ENCODE peak calls at places on chromosomes 3 and 15, in four cellular contexts. C is H1, G is mesenchymal stem cell, Q is H9. P is an unnamed sample.
A peak's percentile ranks its signal among the peaks of the same experiment; 100 is the strongest.

GRCh38 chr3:46370784-46371183 is at the start of gene CCR5:
- DNase-seq in C (no peak), G (no peak), Q (no peak), P (no peak)

GRCh38 chr15:95869920-95870319 is 460.6 kb upstream of the NR2F2 start:
- DNase-seq in C (no peak), G (no peak), Q (no peak), P (no peak)

GRCh38 chr15:29631076-29632070 is 190.9 kb downstream of the TJP1 start:
- DNase-seq in C (no peak), G (no peak), Q (no peak), P (no peak)

GRCh38 chr3:18241837-18242236 is 183.3 kb downstream of the SATB1 start:
- DNase-seq in C (no peak), G (no peak), Q (no peak), P (no peak)

GRCh38 chr3:13231781-13232515 is 158.7 kb upstream of the IQSEC1 start:
- DNase-seq in C (no peak), G (no peak), Q (no peak), P (no peak)

GRCh38 chr15:42037650-42038049 is 16.8 kb upstream of the PLA2G4E start:
- DNase-seq in C (no peak), G (no peak), Q (no peak), P (no peak)

GRCh38 chr3:65732060-65732933 is 306.4 kb downstream of the MAGI1 start:
- DNase-seq in C (no peak), G (peak; percentile 71), Q (no peak), P (peak; percentile 72)

GRCh38 chr3:153762411-153763235 is 358.6 kb upstream of the ARHGEF26 start:
- DNase-seq in C (no peak), G (no peak), Q (no peak), P (no peak)

GRCh38 chr3:109806929-109807328 is 469.6 kb upstream of the DPPA4 start:
- DNase-seq in C (no peak), G (peak; percentile 34), Q (no peak), P (no peak)

GRCh38 chr15:85550283-85550682 is 169.9 kb downstream of the AKAP13 start:
- DNase-seq in C (no peak), G (no peak), Q (no peak), P (no peak)

GRCh38 chr15:25481208-25481862 is 42.5 kb upstream of the UBE3A start:
- DNase-seq in C (peak; percentile 65), G (no peak), Q (peak; percentile 70), P (peak; percentile 58)

DNA sequence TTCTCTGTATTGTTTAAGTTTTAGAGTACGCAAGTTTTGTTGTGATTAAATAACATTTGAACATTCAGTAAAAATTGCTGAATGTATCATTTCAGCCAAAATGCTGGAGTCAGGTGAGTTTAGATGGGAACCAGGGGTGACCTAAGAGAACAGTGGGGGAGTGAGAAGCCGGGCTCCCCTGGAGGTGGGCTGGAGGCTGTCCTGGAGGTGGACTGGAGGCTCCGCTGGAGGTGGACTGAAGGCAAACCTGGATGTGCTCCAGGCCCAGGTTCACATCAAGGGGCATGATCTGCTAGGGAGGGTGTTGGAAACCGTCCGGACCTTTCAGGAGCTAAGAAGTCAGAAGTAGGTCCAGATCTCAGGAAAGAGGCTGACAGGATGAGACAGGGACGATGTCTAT is 23.7 kb downstream of the DNAJB8 start:
- DNase-seq in C (no peak), G (no peak), Q (no peak), P (no peak)
- H2BK12ac ChIP-seq in C (no peak overlapping the region), G (no peak overlapping the region), Q (no peak overlapping the region), P (no peak overlapping the region)

DNA sequence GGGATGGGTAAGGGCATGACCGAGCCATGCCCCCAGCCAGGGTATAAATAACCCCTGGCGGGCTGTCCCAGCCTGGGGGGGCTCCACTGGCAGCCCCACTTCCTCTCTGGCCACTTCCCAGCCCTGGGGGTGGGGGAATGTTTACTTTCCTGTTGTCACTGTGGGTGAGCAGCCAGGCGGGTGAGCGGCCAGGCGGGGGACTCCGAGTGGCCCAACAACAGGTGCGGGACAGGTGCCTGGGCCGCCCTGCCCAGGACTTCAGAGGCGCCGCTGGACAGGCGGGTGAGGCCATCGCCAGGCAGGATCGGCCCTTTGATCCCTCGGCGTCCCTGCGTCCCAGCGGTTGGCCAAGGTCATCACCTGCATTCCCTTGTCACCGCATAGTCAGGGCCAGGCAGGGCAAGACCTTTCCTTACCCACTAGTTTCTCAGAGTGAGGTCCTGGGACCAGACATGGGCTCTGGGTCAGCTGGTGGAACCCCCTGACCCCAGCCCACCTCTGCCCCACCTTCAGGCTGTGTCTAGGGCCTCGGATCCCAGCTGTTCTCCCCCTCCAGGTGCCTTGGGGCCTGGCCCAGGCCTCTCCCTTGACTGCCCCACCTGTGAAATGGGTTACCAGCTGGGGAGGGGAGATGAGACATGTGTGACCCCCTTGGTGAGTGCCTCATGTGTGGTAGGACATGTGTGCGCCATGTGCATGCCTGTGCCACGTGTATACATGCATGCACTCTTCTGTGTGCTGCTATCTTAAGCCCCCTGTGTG is 16.6 kb downstream of the SEMA3F start:
- DNase-seq in C (no peak), G (no peak), Q (no peak), P (no peak)
- H2BK15ac ChIP-seq in C (no peak overlapping the region), G (peak overlapping the region; percentile 73), Q (no peak overlapping the region), P (no peak overlapping the region)

GRCh38 chr15:49314729-49315128 is 108.3 kb upstream of the FGF7 start:
- DNase-seq in C (no peak), G (no peak), Q (no peak), P (no peak)
- H3K9ac ChIP-seq in C (no peak overlapping the region), G (no peak overlapping the region), Q (no peak overlapping the region), P (no peak overlapping the region)

DNA sequence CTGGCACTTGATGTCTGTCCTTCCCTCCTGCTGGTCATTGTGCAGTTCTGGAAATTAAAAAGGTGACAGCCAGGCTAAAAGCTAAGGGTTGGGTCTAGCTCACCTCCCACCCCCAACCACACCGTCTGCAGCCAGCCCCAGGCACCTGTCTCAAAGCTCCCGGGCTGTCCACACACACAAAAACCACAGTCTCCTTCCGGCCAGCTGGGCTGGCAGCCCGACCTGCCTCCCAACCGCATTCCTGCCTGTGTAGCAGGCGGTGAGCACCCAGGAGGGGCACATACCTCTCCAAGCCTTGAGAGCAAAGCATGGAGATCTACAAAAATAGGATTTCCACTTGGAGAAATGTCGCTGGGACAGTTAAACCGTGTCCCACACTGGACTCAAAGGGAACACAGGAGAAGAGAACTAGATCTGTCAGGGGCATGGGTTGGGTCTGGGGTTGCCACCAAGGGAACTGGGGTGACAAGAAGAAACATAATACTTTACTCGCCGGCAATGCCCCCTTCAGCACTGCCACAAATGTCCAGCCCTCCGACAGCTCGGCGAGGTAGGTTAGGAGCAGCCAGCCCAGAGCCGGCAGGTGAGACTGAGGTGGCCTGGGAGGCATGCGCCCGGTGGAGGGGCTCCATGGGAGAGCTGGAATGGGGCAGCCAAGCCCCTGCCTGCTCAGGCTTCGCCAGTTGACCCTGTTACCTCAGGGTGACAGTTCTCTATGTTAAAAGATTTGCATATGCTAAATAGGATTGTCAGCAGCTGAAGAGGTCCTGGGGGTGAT is 52.2 kb downstream of the EXOG start:
- DNase-seq in C (no peak), G (no peak), Q (no peak), P (no peak)
- H2BK12ac ChIP-seq in C (no peak overlapping the region), G (no peak overlapping the region), Q (no peak overlapping the region), P (no peak overlapping the region)

DNA sequence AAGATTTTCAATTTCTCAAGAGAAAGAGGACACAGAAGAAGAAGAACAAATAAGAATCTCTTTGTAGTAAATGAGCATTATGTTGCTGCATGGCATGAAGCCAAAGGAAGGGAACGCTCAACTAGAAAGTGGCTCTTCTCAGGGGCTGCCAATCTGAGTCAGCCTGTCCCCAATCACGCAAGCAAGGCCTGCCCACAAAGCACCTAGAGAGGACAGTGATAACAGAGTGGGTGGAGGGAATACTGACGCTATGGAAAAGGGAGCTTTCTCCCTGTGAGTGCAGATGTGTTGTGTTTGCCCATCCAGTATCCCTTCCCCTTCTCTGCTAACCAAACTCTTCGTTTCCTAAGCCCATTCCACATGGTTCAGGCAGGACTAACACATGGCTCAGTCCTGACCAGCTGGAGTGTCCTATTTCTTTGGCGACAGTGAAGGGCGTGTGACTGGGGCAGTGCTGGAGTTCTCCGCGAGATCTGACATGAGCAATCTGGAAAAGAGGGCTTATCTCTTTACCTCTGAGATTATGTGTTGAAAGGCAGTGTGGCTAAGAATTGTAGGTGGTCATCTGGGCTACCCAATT is 14.2 kb downstream of the FBN1 start:
- DNase-seq in C (no peak), G (no peak), Q (no peak), P (no peak)
- H2BK15ac ChIP-seq in C (peak overlapping the region; percentile 1), G (no peak overlapping the region), Q (no peak overlapping the region), P (no peak overlapping the region)

P was measured in neuronal stem cell.